ENCODE peak calls at places on chromosomes 7 and 10, in eight cellular contexts. Q is ovary, J is adrenal gland, Z is neural progenitor cell, T is AG09309, S is lower leg skin, U is astrocyte of the spinal cord, F is foreskin fibroblast. G is an unnamed sample.

GRCh38 chr10:42783181-42783549 is 570 bp downstream of the BMS1 start:
- DNase-seq in Q (no peak), J (peak; percentile 58), Z (peak; percentile 29), T (no peak), S (no peak), U (peak; percentile 71), F (peak; percentile 52), G (peak; percentile 4)

GRCh38 chr7:17774248-17774647 is 166.0 kb downstream of the SNX13 start:
- DNase-seq in Q (no peak), J (peak; percentile 22), Z (no peak), T (peak; percentile 89), S (no peak), U (peak; percentile 87), F (peak; percentile 91), G (peak; percentile 5)

GRCh38 chr7:155184923-155185322 is 112.8 kb upstream of the INSIG1 start:
- DNase-seq in Q (no peak), J (no peak), Z (no peak), T (no peak), S (no peak), U (no peak), F (no peak), G (no peak)

GRCh38 chr10:90860790-90861189 is 3.0 kb upstream of the HTR7 start:
- DNase-seq in Q (no peak), J (no peak), Z (no peak), T (no peak), S (no peak), U (no peak), F (no peak), G (no peak)

GRCh38 chr7:30469303-30469702 is 9.3 kb downstream of the NOD1 start:
- DNase-seq in Q (peak; percentile 88), J (peak; percentile 78), Z (peak; percentile 85), T (peak; percentile 99), S (peak; percentile 94), U (peak; percentile 99), F (peak; percentile 98), G (peak; percentile 98)

GRCh38 chr10:99528256-99528866 is 4.4 kb upstream of the NKX2-3 start:
- DNase-seq in Q (no peak), J (no peak), Z (no peak), T (no peak), S (no peak), U (peak; percentile 48), F (no peak), G (no peak)

GRCh38 chr10:112148314-112148713 is 35.3 kb downstream of the GPAM start:
- DNase-seq in Q (no peak), J (no peak), Z (no peak), T (no peak), S (no peak), U (no peak), F (no peak), G (no peak)

GRCh38 chr7:44935583-44935982 is 43.2 kb downstream of the MYO1G start:
- DNase-seq in Q (no peak), J (no peak), Z (no peak), T (no peak), S (peak; percentile 29), U (no peak), F (no peak), G (no peak)

GRCh38 chr7:29555061-29555460 is 8.6 kb upstream of the PRR15 start:
- DNase-seq in Q (no peak), J (no peak), Z (no peak), T (no peak), S (no peak), U (no peak), F (no peak), G (no peak)

GRCh38 chr10:16653223-16653622 is 131.5 kb upstream of the C1QL3 start:
- DNase-seq in Q (no peak), J (no peak), Z (no peak), T (no peak), S (no peak), U (no peak), F (no peak), G (no peak)
- TF ChIP-seq CTCF in Q (no peak), J (no peak), Z (no peak), T (no peak), S (no peak), U (no peak), F (no peak), G (no peak)

GRCh38 chr7:137445268-137445667 is 101.7 kb upstream of the PTN start:
- DNase-seq in Q (no peak), J (no peak), Z (no peak), T (no peak), S (no peak), U (no peak), F (no peak), G (no peak)

GRCh38 chr7:137449016-137449415 is 105.5 kb upstream of the PTN start:
- DNase-seq in Q (no peak), J (no peak), Z (no peak), T (no peak), S (no peak), U (peak; percentile 54), F (no peak), G (no peak)

GRCh38 chr7:137443616-137444015 is 100.1 kb upstream of the PTN start:
- DNase-seq in Q (no peak), J (no peak), Z (no peak), T (peak; percentile 67), S (no peak), U (peak; percentile 89), F (peak; percentile 55), G (no peak)

GRCh38 chr7:137441451-137441850 is 97.9 kb upstream of the PTN start:
- DNase-seq in Q (no peak), J (no peak), Z (no peak), T (no peak), S (no peak), U (no peak), F (no peak), G (no peak)

DNA sequence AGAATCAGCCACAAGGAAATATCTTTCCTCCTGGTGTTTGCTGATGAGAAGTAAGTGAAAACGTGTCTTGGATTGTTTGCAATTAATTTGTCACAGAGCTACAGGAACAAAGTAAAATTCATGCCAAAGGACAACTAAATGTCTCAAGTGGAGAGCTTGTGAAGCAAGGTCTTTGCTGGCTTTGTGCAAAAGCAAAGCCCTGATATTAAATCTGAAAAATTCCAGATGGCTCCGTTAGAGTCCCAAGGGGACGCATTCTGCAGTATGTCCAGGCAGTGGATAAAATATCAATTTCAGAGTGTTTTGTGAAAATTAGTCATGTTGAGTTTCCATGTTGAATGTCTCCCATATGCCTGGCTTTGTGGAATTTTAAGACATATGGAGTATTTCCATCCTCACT is 102.5 kb upstream of the PTN start:
- DNase-seq in Q (no peak), J (no peak), Z (no peak), T (no peak), S (no peak), U (no peak), F (no peak), G (no peak)
- TF ChIP-seq CTCF in Q (no peak), J (no peak), Z (no peak), T (no peak), S (no peak), U (no peak), F (no peak), G (no peak)

GRCh38 chr7:152025937-152026890 is 740 bp downstream of the GALNT11 start:
- DNase-seq in Q (no peak), J (peak; percentile 26), Z (no peak), T (no peak), S (peak; percentile 84), U (no peak), F (no peak), G (no peak)
- TF ChIP-seq CTCF in Q (peak; percentile 3), J (no peak), Z (peak; percentile 35), T (no peak), S (no peak), U (no peak), F (no peak), G (no peak)

GRCh38 chr10:97633921-97634320 is 621 bp upstream of the MORN4 start:
- DNase-seq in Q (no peak), J (no peak), Z (peak; percentile 16), T (no peak), S (no peak), U (no peak), F (peak; percentile 25), G (no peak)
- TF ChIP-seq CTCF in Q (peak; percentile 18), J (peak; percentile 35), Z (peak; percentile 21), T (no peak), S (no peak), U (peak; percentile 5), F (no peak), G (no peak)

GRCh38 chr10:97685395-97685958 is 1.6 kb downstream of the AVPI1 start:
- DNase-seq in Q (no peak), J (peak; percentile 41), Z (peak; percentile 52), T (no peak), S (no peak), U (peak; percentile 25), F (peak; percentile 67), G (no peak)
- TF ChIP-seq CTCF in Q (peak; percentile 25), J (peak; percentile 39), Z (peak; percentile 38), T (peak; percentile 53), S (no peak), U (peak; percentile 41), F (peak; percentile 41), G (peak; percentile 40)

DNA sequence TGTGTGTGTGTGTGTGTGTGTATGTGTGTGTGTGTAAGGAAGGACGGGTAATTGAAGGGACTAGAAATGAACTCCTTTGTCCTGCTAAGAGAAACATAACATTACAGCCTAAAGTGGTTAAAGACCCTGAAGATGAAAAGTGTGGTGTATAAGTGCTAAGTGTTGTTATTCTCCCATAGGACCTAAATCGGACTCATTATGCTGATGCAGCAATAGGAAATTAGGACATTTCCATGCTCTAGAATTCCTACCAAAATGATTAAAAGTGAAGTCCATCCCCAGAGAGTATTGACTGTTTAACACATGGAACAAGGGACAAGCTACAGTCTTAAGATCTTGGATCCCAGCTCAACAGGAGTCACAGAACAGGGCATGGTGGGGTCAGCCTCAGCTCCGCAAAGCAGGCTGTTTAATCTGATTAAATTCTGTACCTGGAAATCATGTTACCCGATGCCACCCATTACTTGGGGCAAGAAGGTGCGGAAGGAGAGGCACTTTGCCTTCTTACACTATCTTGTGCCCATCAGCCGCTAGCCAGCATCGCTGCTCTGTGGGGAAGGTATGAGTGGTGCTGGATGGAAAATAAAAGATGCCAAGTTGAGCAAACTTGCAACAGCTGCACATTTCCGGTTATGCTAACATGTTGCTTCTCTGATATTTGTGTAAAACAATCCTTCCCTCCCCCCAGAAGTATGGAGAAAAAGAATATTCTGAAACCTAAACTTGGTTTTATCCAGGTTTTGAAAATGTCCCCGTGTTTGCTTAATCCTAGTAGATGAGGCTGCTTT is 100.5 kb downstream of the CREB5 start:
- DNase-seq in Q (no peak), J (no peak), Z (no peak), T (no peak), S (no peak), U (no peak), F (no peak), G (no peak)
- TF ChIP-seq CTCF in Q (no peak), J (no peak), Z (no peak), T (no peak), S (no peak), U (no peak), F (no peak), G (no peak)